ENCODE peak calls at places on chromosomes 16 and 17, in ten cellular contexts. A, Y, Q, Z, V, R, I, U, P and N are unnamed samples.

GRCh38 chr16:50268352-50268751 is 2.0 kb downstream of the ADCY7 start:
- DNase-seq in U (no peak), Y (no peak), Z (no peak), V (no peak), A (no peak), Q (peak; percentile 28), R (no peak), I (no peak), P (no peak), N (peak; percentile 56)

GRCh38 chr17:47204722-47205418 is 4.3 kb upstream of the MYL4 start:
- DNase-seq in R (no peak), P (peak; percentile 77), Q (no peak), Z (no peak), V (no peak), I (no peak), Y (no peak), U (peak; percentile 11), A (no peak), N (peak; percentile 66)

GRCh38 chr17:59620064-59620359 is 317 bp downstream of the CLTC start:
- DNase-seq in R (no peak), P (no peak), Z (no peak), A (no peak), Q (no peak), U (no peak), Y (no peak), V (no peak), I (no peak), N (no peak)

GRCh38 chr16:59591480-59591879 is 857.4 kb upstream of the GOT2 start:
- DNase-seq in Y (no peak), A (no peak), I (no peak), V (no peak), Q (no peak), U (no peak), R (no peak), P (no peak), Z (no peak), N (no peak)

GRCh38 chr17:67245694-67246397 is 850 bp upstream of the HELZ start:
- DNase-seq in Y (peak; percentile 17), Q (peak; percentile 75), P (no peak), U (no peak), I (no peak), Z (peak; percentile 84), R (no peak), V (no peak), A (peak; percentile 54), N (peak; percentile 39)

GRCh38 chr17:62778990-62779681 is 29.0 kb downstream of the MARCHF10 start:
- DNase-seq in V (no peak), I (peak; percentile 29), Z (no peak), A (peak; percentile 52), R (peak; percentile 88), Q (peak; percentile 90), U (no peak), P (no peak), Y (peak; percentile 92), N (peak; percentile 78)

GRCh38 chr17:53719229-53719628 is 103.5 kb upstream of the KIF2B start:
- DNase-seq in R (no peak), U (no peak), A (no peak), P (no peak), Y (no peak), Q (no peak), V (no peak), Z (no peak), I (no peak), N (peak; percentile 15)

GRCh38 chr16:57432989-57433388 is 14.2 kb downstream of the CIAPIN1 start:
- DNase-seq in A (no peak), Y (no peak), Z (no peak), R (no peak), P (no peak), U (no peak), Q (no peak), I (no peak), V (no peak), N (no peak)

GRCh38 chr17:53141280-53141679 is 681.4 kb upstream of the KIF2B start:
- DNase-seq in Q (no peak), Z (no peak), A (no peak), U (no peak), P (no peak), Y (no peak), V (no peak), I (no peak), R (no peak), N (no peak)

GRCh38 chr16:778447-778846 is 9.7 kb downstream of the RPUSD1 start:
- DNase-seq in V (no peak), Y (no peak), Q (no peak), U (no peak), I (no peak), Z (no peak), P (no peak), R (no peak), A (no peak), N (no peak)

GRCh38 chr17:33949100-33949499 is 306.0 kb upstream of the CCL2 start:
- DNase-seq in A (no peak), I (no peak), P (no peak), Q (no peak), V (no peak), R (no peak), Y (peak; percentile 42), Z (peak; percentile 37), U (no peak), N (no peak)

GRCh38 chr17:48542956-48543853 is 1.7 kb downstream of the HOXB2 start:
- DNase-seq in R (peak; percentile 62), U (peak; percentile 44), Z (no peak), P (no peak), I (peak; percentile 55), Q (no peak), A (peak; percentile 32), Y (peak; percentile 75), V (no peak), N (peak; percentile 69)

GRCh38 chr16:49986351-49987124 is 38.5 kb upstream of the CNEP1R1 start:
- DNase-seq in V (no peak), A (no peak), Q (no peak), I (no peak), U (no peak), Z (no peak), P (no peak), R (peak; percentile 76), Y (no peak), N (no peak)

GRCh38 chr16:59356709-59357108 is 622.6 kb upstream of the GOT2 start:
- DNase-seq in U (no peak), P (no peak), V (no peak), R (no peak), A (no peak), I (no peak), Y (peak; percentile 41), Q (no peak), Z (no peak), N (peak; percentile 37)

GRCh38 chr17:31275126-31275525 is 21.9 kb downstream of the OMG start:
- DNase-seq in U (no peak), Q (no peak), P (no peak), R (no peak), A (no peak), Y (no peak), I (no peak), V (no peak), Z (no peak), N (no peak)

GRCh38 chr17:869567-870530 is 87.7 kb downstream of the MRM3 start:
- DNase-seq in U (no peak), P (no peak), A (no peak), I (no peak), Q (no peak), V (peak; percentile 17), Z (no peak), R (peak; percentile 66), Y (peak; percentile 56), N (no peak)